ENCODE peak calls at places on chromosomes 7 and 10, in nine cellular contexts. W is A549, B is endothelial cell, I is OCI-LY7, G is upper lobe of left lung, Z is NB4, T is astrocyte, N is omental fat pad, S is cardiac fibroblast. C is an unnamed sample.

GRCh38 chr7:136086712-136087111 is 109.6 kb upstream of the MTPN start:
- DNase-seq in W (peak), B (no peak), I (peak), G (no peak), Z (peak), T (peak), N (peak), S (peak), C (no peak)

GRCh38 chr7:7922684-7923385 is 45.8 kb upstream of the GLCCI1 start:
- DNase-seq in W (no peak), B (no peak), I (peak), G (no peak), Z (no peak), T (no peak), N (no peak), S (no peak), C (no peak)

GRCh38 chr7:18004372-18004771 is 23.3 kb downstream of the PRPS1L1 start:
- DNase-seq in W (no peak), B (no peak), I (no peak), G (no peak), Z (no peak), T (no peak), N (no peak), S (no peak), C (no peak)

GRCh38 chr10:132309466-132309865 is 1.7 kb upstream of the STK32C start:
- DNase-seq in W (no peak), B (no peak), I (no peak), G (no peak), Z (no peak), T (no peak), N (no peak), S (no peak), C (no peak)

GRCh38 chr10:76429642-76430041 is 998.2 kb downstream of the LRMDA start:
- DNase-seq in W (no peak), B (no peak), I (no peak), G (no peak), Z (no peak), T (no peak), N (no peak), S (no peak), C (no peak)

GRCh38 chr7:37068902-37069301 is 344.6 kb upstream of the AOAH start:
- DNase-seq in W (no peak), B (no peak), I (no peak), G (no peak), Z (no peak), T (no peak), N (no peak), S (no peak), C (no peak)

GRCh38 chr10:109308971-109309370 is 614.3 kb downstream of the XPNPEP1 start:
- DNase-seq in W (no peak), B (no peak), I (no peak), G (no peak), Z (no peak), T (no peak), N (no peak), S (no peak), C (no peak)

GRCh38 chr10:13939391-13939790 is 352.6 kb downstream of the PRPF18 start:
- DNase-seq in W (no peak), B (no peak), I (no peak), G (no peak), Z (no peak), T (peak), N (no peak), S (peak), C (no peak)

GRCh38 chr10:109933984-109934565 is 10.8 kb upstream of the XPNPEP1 start:
- DNase-seq in W (no peak), B (no peak), I (no peak), G (no peak), Z (peak), T (no peak), N (no peak), S (no peak), C (no peak)

GRCh38 chr7:1592299-1592842 is 22.5 kb upstream of the PSMG3 start:
- DNase-seq in W (no peak), B (no peak), I (peak), G (peak), Z (no peak), T (no peak), N (no peak), S (no peak), C (no peak)

GRCh38 chr10:36493511-36493880 is 631.9 kb upstream of the ANKRD30A start:
- DNase-seq in W (no peak), B (no peak), I (no peak), G (no peak), Z (no peak), T (peak), N (no peak), S (peak), C (no peak)

GRCh38 chr10:244227-244626 is 109.0 kb downstream of the ZMYND11 start:
- DNase-seq in W (no peak), B (no peak), I (no peak), G (no peak), Z (no peak), T (no peak), N (no peak), S (no peak), C (no peak)

GRCh38 chr10:6815346-6815745 is 235.3 kb upstream of the PRKCQ start:
- DNase-seq in W (no peak), B (no peak), I (no peak), G (no peak), Z (no peak), T (no peak), N (no peak), S (no peak), C (no peak)

GRCh38 chr10:6813876-6814275 is 233.8 kb upstream of the PRKCQ start:
- DNase-seq in W (no peak), B (no peak), I (no peak), G (no peak), Z (no peak), T (no peak), N (no peak), S (no peak), C (no peak)

GRCh38 chr10:6811153-6811552 is 231.1 kb upstream of the PRKCQ start:
- DNase-seq in W (no peak), B (no peak), I (no peak), G (no peak), Z (no peak), T (no peak), N (no peak), S (no peak), C (no peak)
- TF ChIP-seq CTCF in W (no peak), B (no peak), I (no peak), G (no peak), Z (no peak), T (no peak), N (no peak), S (no peak), C (no peak)

DNA sequence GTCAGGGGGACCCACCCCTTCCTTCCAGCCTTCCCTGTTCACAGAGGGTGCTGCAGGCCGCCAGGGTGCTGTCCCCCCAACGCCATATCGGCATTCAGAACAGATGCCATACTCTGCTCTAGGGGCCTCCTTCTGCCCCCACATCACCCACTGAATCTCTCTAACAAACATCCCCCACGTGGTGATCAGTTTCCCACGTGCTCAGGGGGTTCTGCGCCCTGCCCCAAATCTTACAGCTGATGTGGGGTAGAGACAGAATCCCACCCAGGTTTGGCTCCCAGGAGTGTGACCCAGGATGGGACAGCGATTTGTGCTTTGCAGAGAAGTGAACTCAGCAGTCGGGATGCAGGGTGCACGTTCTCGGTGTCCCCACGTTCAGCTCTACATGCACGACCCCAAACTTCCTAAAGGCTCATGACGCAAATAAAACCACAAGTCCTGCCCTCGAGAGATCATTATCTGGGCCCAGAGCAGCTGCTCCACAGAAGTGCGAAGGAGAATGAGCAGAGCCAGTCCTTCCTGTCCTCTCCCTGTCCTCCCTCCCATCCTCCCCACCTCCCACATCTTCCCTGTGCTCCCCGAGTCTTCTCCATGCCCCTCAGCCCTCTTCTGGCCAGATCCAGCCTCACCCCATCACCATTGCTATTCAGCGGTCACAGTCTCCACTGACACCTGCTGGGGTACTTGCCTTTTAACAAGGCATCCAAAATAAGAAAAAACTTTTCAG is 423.4 kb downstream of the DNAJB6 start:
- DNase-seq in W (peak), B (no peak), I (peak), G (no peak), Z (peak), T (no peak), N (no peak), S (no peak), C (no peak)
- TF ChIP-seq CTCF in W (no peak), B (no peak), I (no peak), G (no peak), Z (peak), T (no peak), N (no peak), S (no peak), C (no peak)

DNA sequence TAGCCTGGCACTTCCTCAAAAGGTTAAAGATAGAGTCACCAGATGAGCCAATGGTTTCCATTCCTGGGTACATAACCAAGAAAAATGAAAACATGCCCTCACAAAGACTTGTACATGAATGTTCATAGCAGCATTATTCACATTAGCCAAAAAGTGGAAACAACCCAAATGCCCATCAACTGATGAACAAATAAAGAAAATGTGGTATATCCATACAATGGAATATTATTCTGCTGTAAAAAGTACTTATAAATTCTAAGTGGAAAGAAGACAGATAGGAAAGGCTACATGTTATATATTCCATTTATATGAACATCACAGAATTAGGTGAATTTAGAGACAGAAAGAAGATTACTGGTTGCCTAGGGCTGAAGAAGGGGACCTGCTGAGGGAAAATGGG is 10.7 kb upstream of the SLC16A9 start:
- DNase-seq in W (no peak), B (no peak), I (no peak), G (no peak), Z (no peak), T (no peak), N (no peak), S (no peak), C (no peak)
- TF ChIP-seq CTCF in W (no peak), B (no peak), I (no peak), G (no peak), Z (no peak), T (no peak), N (no peak), S (no peak), C (no peak)

GRCh38 chr10:85557706-85558105 is 808.9 kb downstream of the GRID1 start:
- DNase-seq in W (no peak), B (no peak), I (no peak), G (no peak), Z (no peak), T (no peak), N (no peak), S (no peak), C (no peak)

GRCh38 chr10:85557077-85557476 is 809.5 kb downstream of the GRID1 start:
- DNase-seq in W (peak), B (no peak), I (no peak), G (no peak), Z (peak), T (no peak), N (no peak), S (peak), C (no peak)

DNA sequence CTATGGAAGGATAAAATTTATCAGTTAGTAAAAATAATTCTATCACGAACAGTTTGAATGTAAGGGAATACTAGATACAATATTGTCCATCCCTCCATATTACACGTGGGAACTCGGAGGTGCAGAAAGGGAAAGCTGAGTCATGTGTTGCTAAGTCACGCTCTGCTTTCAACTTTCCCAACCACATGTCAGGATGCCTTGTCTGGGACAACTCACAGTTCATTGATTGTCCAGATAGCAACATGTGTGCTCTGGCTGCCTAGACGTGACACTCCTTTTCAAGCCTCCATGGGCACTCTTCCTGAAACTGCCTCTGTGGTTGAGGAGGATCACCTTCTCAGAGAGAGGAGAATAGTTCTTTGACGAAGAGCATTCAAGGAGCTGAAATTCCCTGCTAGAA is 808.1 kb downstream of the GRID1 start:
- DNase-seq in W (no peak), B (no peak), I (no peak), G (no peak), Z (no peak), T (no peak), N (no peak), S (no peak), C (no peak)
- TF ChIP-seq CTCF in W (no peak), B (no peak), I (no peak), G (no peak), Z (no peak), T (no peak), N (no peak), S (no peak), C (no peak)

GRCh38 chr7:155750255-155751125 is 61.8 kb downstream of the SHH start:
- DNase-seq in W (no peak), B (no peak), I (no peak), G (no peak), Z (no peak), T (no peak), N (no peak), S (no peak), C (no peak)

GRCh38 chr7:155752756-155753445 is 59.4 kb downstream of the SHH start:
- DNase-seq in W (no peak), B (no peak), I (peak), G (no peak), Z (no peak), T (no peak), N (no peak), S (no peak), C (no peak)

GRCh38 chr7:155751409-155751808 is 60.9 kb downstream of the SHH start:
- DNase-seq in W (no peak), B (no peak), I (no peak), G (no peak), Z (no peak), T (no peak), N (no peak), S (no peak), C (no peak)

GRCh38 chr7:155746188-155746587 is 66.1 kb downstream of the SHH start:
- DNase-seq in W (no peak), B (no peak), I (peak), G (no peak), Z (no peak), T (no peak), N (no peak), S (no peak), C (no peak)

DNA sequence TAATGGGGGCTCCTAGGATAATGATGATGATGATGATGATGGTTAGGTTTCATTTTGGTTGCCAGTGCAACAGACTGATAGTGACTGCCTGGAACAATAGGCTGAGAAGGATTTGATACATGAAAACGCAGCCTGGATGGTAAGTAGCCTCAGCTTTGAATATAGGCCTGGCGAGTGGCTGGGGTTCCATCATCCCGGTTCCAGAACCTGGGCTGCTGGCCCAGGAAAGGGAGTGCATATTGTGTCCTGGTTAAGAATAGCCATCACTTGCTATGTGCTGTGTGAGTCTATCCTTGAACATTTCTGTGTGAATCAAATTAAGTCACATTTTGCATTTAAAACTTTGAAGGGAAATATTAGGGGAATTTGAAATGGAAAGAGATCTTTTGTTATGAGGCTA is 62.7 kb downstream of the SHH start:
- DNase-seq in W (no peak), B (no peak), I (no peak), G (no peak), Z (no peak), T (no peak), N (no peak), S (no peak), C (no peak)
- TF ChIP-seq CTCF in W (no peak), B (no peak), I (no peak), G (no peak), Z (no peak), T (no peak), N (no peak), S (no peak), C (no peak)

C was measured in type B pancreatic cell.